ENCODE peak calls at places on chromosome 12, in ten cellular contexts. S is NCI-H446 treated with DMSO at 0.1 percent for 48 hours, C is T follicular helper cell, K is RWPE1, Q is ovary, A is AG08395, Y is thoracic aorta, Z is left ventricle myocardium inferior, F is T-helper 9 cell, R is dorsolateral prefrontal cortex. O is an unnamed sample.

GRCh38 chr12:21780786-21781185 is 6.3 kb upstream of the KCNJ8 start:
- DNase-seq in K (no peak), R (no peak), C (no peak), F (no peak), A (no peak), Q (no peak), S (no peak), Y (no peak), Z (no peak), O (no peak)

GRCh38 chr12:98580695-98581094 is 12.8 kb upstream of the SLC25A3 start:
- DNase-seq in Z (no peak), R (no peak), F (no peak), S (no peak), K (no peak), Y (no peak), C (no peak), A (no peak), Q (no peak), O (no peak)

GRCh38 chr12:6264402-6265037 is 46.0 kb upstream of the PLEKHG6 start:
- DNase-seq in R (no peak), Z (no peak), F (no peak), C (no peak), S (no peak), K (no peak), A (no peak), Y (no peak), Q (no peak), O (no peak)

GRCh38 chr12:14970467-14970866 is 2.4 kb upstream of the PDE6H start:
- DNase-seq in Q (no peak), Z (no peak), S (no peak), A (no peak), C (no peak), Y (no peak), R (no peak), K (no peak), F (no peak), O (no peak)

GRCh38 chr12:26524862-26525465 is 308.0 kb downstream of the ITPR2 start:
- DNase-seq in C (no peak), Y (no peak), Z (no peak), F (no peak), S (no peak), R (no peak), K (no peak), A (no peak), Q (no peak), O (no peak)

GRCh38 chr12:74598819-74599218 is 61.2 kb downstream of the ATXN7L3B start:
- DNase-seq in Q (no peak), Z (no peak), K (no peak), R (no peak), A (no peak), C (no peak), Y (no peak), F (no peak), S (no peak), O (no peak)

GRCh38 chr12:4307593-4308333 is 13.2 kb upstream of the TIGAR start:
- DNase-seq in F (no peak), C (no peak), S (no peak), A (peak; percentile 84), Z (peak; percentile 61), Q (peak; percentile 63), R (peak; percentile 78), K (peak; percentile 91), Y (no peak), O (no peak)

GRCh38 chr12:45989857-45990467 is 412 bp downstream of the SCAF11 start:
- DNase-seq in R (no peak), F (peak; percentile 41), S (no peak), C (peak; percentile 25), Q (peak; percentile 64), Y (peak; percentile 6), K (peak; percentile 30), Z (peak; percentile 75), A (peak; percentile 24), O (peak; percentile 44)

GRCh38 chr12:21819236-21819635 is 44.7 kb upstream of the KCNJ8 start:
- DNase-seq in Z (no peak), A (no peak), F (no peak), S (no peak), C (no peak), Y (no peak), Q (no peak), K (no peak), R (no peak), O (no peak)

GRCh38 chr12:69987453-69988102 is 162.6 kb downstream of the MYRFL start:
- DNase-seq in Z (no peak), S (no peak), C (no peak), R (no peak), Y (peak; percentile 42), K (peak; percentile 68), A (peak; percentile 78), F (no peak), Q (no peak), O (no peak)

GRCh38 chr12:13000935-13001724 is 1.1 kb upstream of the HEBP1 start:
- DNase-seq in F (peak; percentile 18), S (no peak), Y (no peak), K (peak; percentile 54), Z (peak; percentile 52), R (peak; percentile 58), C (no peak), A (peak; percentile 71), Q (peak; percentile 66), O (peak; percentile 14)

GRCh38 chr12:89333564-89334252 is 18.6 kb downstream of the DUSP6 start:
- DNase-seq in Q (no peak), F (no peak), A (no peak), K (no peak), S (no peak), C (no peak), R (no peak), Y (no peak), Z (no peak), O (no peak)

GRCh38 chr12:2813573-2814185 is 1.2 kb downstream of the ITFG2 start:
- DNase-seq in K (peak; percentile 59), Q (no peak), A (peak; percentile 75), F (peak; percentile 18), Y (no peak), Z (no peak), R (no peak), C (peak; percentile 21), S (peak; percentile 54), O (peak; percentile 30)

GRCh38 chr12:40569626-40570179 is 122.5 kb upstream of the CNTN1 start:
- DNase-seq in K (no peak), Q (no peak), Y (no peak), C (no peak), A (no peak), F (no peak), S (no peak), Z (no peak), R (no peak), O (no peak)

GRCh38 chr12:131959137-131959536 is 9.4 kb downstream of the EP400 start:
- DNase-seq in S (no peak), C (no peak), F (no peak), R (no peak), Z (no peak), A (no peak), K (no peak), Y (no peak), Q (no peak), O (no peak)

GRCh38 chr12:44245932-44246331 is 410.1 kb downstream of the TMEM117 start:
- DNase-seq in R (no peak), C (no peak), Y (no peak), Z (no peak), K (no peak), S (no peak), Q (no peak), F (no peak), A (no peak), O (no peak)

GRCh38 chr12:78060186-78060585 is 229.5 kb downstream of the NAV3 start:
- DNase-seq in Y (no peak), Q (no peak), R (no peak), K (no peak), Z (no peak), C (no peak), F (no peak), S (no peak), A (peak; percentile 14), O (no peak)

O was measured in CD4-positive, alpha-beta T cell.